ENCODE peak calls at places on chromosomes 6 and 20, in five cellular contexts. One of them, this sample, is unnamed.

GRCh38 chr6:150202404-150202803 is 59.6 kb downstream of the PPP1R14C start:
- DNase-seq in right lobe of liver: no peak
- DNase-seq in heart left ventricle: peak; percentile 42
- DNase-seq in sigmoid colon: no peak
- DNase-seq in retinal pigment epithelial cell: no peak
- DNase-seq in this sample: no peak

GRCh38 chr6:52788478-52788877 is 15.1 kb downstream of the GSTA1 start:
- DNase-seq in right lobe of liver: no peak
- DNase-seq in heart left ventricle: no peak
- DNase-seq in sigmoid colon: no peak
- DNase-seq in retinal pigment epithelial cell: no peak
- DNase-seq in this sample: no peak

GRCh38 chr6:166761801-166762200 is 134.8 kb upstream of the RPS6KA2 start:
- DNase-seq in right lobe of liver: no peak
- DNase-seq in heart left ventricle: no peak
- DNase-seq in sigmoid colon: no peak
- DNase-seq in retinal pigment epithelial cell: no peak
- DNase-seq in this sample: no peak

GRCh38 chr6:169990095-169991030 is 238.9 kb downstream of the ERMARD start:
- DNase-seq in right lobe of liver: no peak
- DNase-seq in heart left ventricle: no peak
- DNase-seq in sigmoid colon: peak; percentile 69
- DNase-seq in retinal pigment epithelial cell: no peak
- DNase-seq in this sample: peak; percentile 64

GRCh38 chr6:125197795-125198269 is 44.3 kb downstream of the TPD52L1 start:
- DNase-seq in right lobe of liver: peak; percentile 43
- DNase-seq in heart left ventricle: peak; percentile 84
- DNase-seq in sigmoid colon: peak; percentile 76
- DNase-seq in retinal pigment epithelial cell: peak; percentile 75
- DNase-seq in this sample: peak; percentile 68

GRCh38 chr6:11972270-11972669 is 39.8 kb upstream of the HIVEP1 start:
- DNase-seq in right lobe of liver: no peak
- DNase-seq in heart left ventricle: no peak
- DNase-seq in sigmoid colon: no peak
- DNase-seq in retinal pigment epithelial cell: no peak
- DNase-seq in this sample: no peak

GRCh38 chr20:38859070-38859690 is 53.7 kb downstream of the PPP1R16B start:
- DNase-seq in right lobe of liver: no peak
- DNase-seq in heart left ventricle: no peak
- DNase-seq in sigmoid colon: no peak
- DNase-seq in retinal pigment epithelial cell: no peak
- DNase-seq in this sample: no peak

GRCh38 chr6:4593891-4594445 is 182.2 kb upstream of the CDYL start:
- DNase-seq in right lobe of liver: no peak
- DNase-seq in heart left ventricle: no peak
- DNase-seq in sigmoid colon: no peak
- DNase-seq in retinal pigment epithelial cell: no peak
- DNase-seq in this sample: no peak

GRCh38 chr6:13511913-13512717 is 24.7 kb upstream of the GFOD1 start:
- DNase-seq in right lobe of liver: peak; percentile 48
- DNase-seq in heart left ventricle: peak; percentile 45
- DNase-seq in sigmoid colon: peak; percentile 25
- DNase-seq in retinal pigment epithelial cell: no peak
- DNase-seq in this sample: no peak

GRCh38 chr6:75076009-75076408 is 129.8 kb downstream of the COL12A1 start:
- DNase-seq in right lobe of liver: no peak
- DNase-seq in heart left ventricle: no peak
- DNase-seq in sigmoid colon: no peak
- DNase-seq in retinal pigment epithelial cell: no peak
- DNase-seq in this sample: no peak

GRCh38 chr20:19543114-19543513 is 214.9 kb upstream of the RIN2 start:
- DNase-seq in right lobe of liver: no peak
- DNase-seq in heart left ventricle: no peak
- DNase-seq in sigmoid colon: no peak
- DNase-seq in retinal pigment epithelial cell: no peak
- DNase-seq in this sample: no peak

GRCh38 chr20:44188752-44189151 is 1.8 kb upstream of the JPH2 start:
- DNase-seq in right lobe of liver: no peak
- DNase-seq in heart left ventricle: peak; percentile 57
- DNase-seq in sigmoid colon: peak; percentile 80
- DNase-seq in retinal pigment epithelial cell: no peak
- DNase-seq in this sample: no peak
- TF ChIP-seq CTCF in right lobe of liver: no peak
- TF ChIP-seq CTCF in heart left ventricle: no peak
- TF ChIP-seq CTCF in sigmoid colon: no peak
- TF ChIP-seq CTCF in retinal pigment epithelial cell: no peak
- TF ChIP-seq CTCF in this sample: no peak

GRCh38 chr20:43529457-43530153 is 22.1 kb downstream of the L3MBTL1 start:
- DNase-seq in right lobe of liver: no peak
- DNase-seq in heart left ventricle: no peak
- DNase-seq in sigmoid colon: no peak
- DNase-seq in retinal pigment epithelial cell: no peak
- DNase-seq in this sample: peak; percentile 44
- H3K4me3 ChIP-seq in right lobe of liver: no peak overlapping the region
- H3K4me3 ChIP-seq in heart left ventricle: no peak overlapping the region
- H3K4me3 ChIP-seq in sigmoid colon: no peak overlapping the region
- H3K4me3 ChIP-seq in retinal pigment epithelial cell: no peak overlapping the region
- H3K4me3 ChIP-seq in this sample: no peak overlapping the region

GRCh38 chr6:154156135-154156948 is 117.3 kb downstream of the OPRM1 start:
- DNase-seq in right lobe of liver: peak; percentile 44
- DNase-seq in heart left ventricle: no peak
- DNase-seq in sigmoid colon: no peak
- DNase-seq in retinal pigment epithelial cell: peak; percentile 20
- DNase-seq in this sample: peak; percentile 70
- TF ChIP-seq CTCF in right lobe of liver: peak; percentile 51
- TF ChIP-seq CTCF in heart left ventricle: peak; percentile 32
- TF ChIP-seq CTCF in sigmoid colon: peak; percentile 14
- TF ChIP-seq CTCF in retinal pigment epithelial cell: peak; percentile 98
- TF ChIP-seq CTCF in this sample: peak; percentile 65

GRCh38 chr20:44170796-44171410 is 16.1 kb downstream of the JPH2 start:
- DNase-seq in right lobe of liver: no peak
- DNase-seq in heart left ventricle: no peak
- DNase-seq in sigmoid colon: peak; percentile 8
- DNase-seq in retinal pigment epithelial cell: no peak
- DNase-seq in this sample: no peak

GRCh38 chr20:44167736-44168135 is 19.3 kb downstream of the JPH2 start:
- DNase-seq in right lobe of liver: no peak
- DNase-seq in heart left ventricle: peak; percentile 64
- DNase-seq in sigmoid colon: no peak
- DNase-seq in retinal pigment epithelial cell: no peak
- DNase-seq in this sample: no peak

GRCh38 chr20:44171775-44172571 is 15.0 kb downstream of the JPH2 start:
- DNase-seq in right lobe of liver: no peak
- DNase-seq in heart left ventricle: no peak
- DNase-seq in sigmoid colon: peak; percentile 27
- DNase-seq in retinal pigment epithelial cell: no peak
- DNase-seq in this sample: no peak

GRCh38 chr20:44166008-44166407 is 21.0 kb downstream of the JPH2 start:
- DNase-seq in right lobe of liver: no peak
- DNase-seq in heart left ventricle: no peak
- DNase-seq in sigmoid colon: no peak
- DNase-seq in retinal pigment epithelial cell: no peak
- DNase-seq in this sample: no peak

DNA sequence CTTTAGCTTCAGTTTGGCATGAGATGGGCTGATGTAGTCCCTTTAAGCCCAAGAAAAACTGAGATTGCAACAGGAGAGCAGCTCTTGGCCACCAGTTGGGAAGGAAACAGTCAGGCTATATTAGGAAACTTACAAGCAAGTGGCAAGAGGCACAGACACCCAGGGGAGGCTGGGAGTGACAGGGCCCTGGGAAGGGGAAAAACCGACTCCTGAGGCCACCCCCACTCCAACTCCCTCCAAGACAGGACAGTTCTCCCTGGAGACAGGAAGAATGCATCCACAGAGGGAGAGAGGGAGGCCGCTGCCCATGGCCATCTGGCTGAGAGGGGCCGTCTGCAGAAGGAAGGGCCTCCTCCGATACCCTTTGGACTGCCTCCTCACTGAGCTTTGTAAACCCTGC is 20.5 kb downstream of the JPH2 start:
- DNase-seq in right lobe of liver: no peak
- DNase-seq in heart left ventricle: peak; percentile 76
- DNase-seq in sigmoid colon: no peak
- DNase-seq in retinal pigment epithelial cell: no peak
- DNase-seq in this sample: no peak
- H3K4me3 ChIP-seq in right lobe of liver: no peak overlapping the region
- H3K4me3 ChIP-seq in heart left ventricle: no peak overlapping the region
- H3K4me3 ChIP-seq in sigmoid colon: no peak overlapping the region
- H3K4me3 ChIP-seq in retinal pigment epithelial cell: no peak overlapping the region
- H3K4me3 ChIP-seq in this sample: no peak overlapping the region

GRCh38 chr6:39003488-39003887 is 45.1 kb upstream of the GLP1R start:
- DNase-seq in right lobe of liver: no peak
- DNase-seq in heart left ventricle: no peak
- DNase-seq in sigmoid colon: no peak
- DNase-seq in retinal pigment epithelial cell: no peak
- DNase-seq in this sample: no peak

GRCh38 chr6:39007575-39007974 is 41.0 kb upstream of the GLP1R start:
- DNase-seq in right lobe of liver: no peak
- DNase-seq in heart left ventricle: no peak
- DNase-seq in sigmoid colon: no peak
- DNase-seq in retinal pigment epithelial cell: no peak
- DNase-seq in this sample: no peak

GRCh38 chr6:39004801-39005200 is 43.8 kb upstream of the GLP1R start:
- DNase-seq in right lobe of liver: no peak
- DNase-seq in heart left ventricle: no peak
- DNase-seq in sigmoid colon: no peak
- DNase-seq in retinal pigment epithelial cell: no peak
- DNase-seq in this sample: no peak

GRCh38 chr6:39005774-39006173 is 42.8 kb upstream of the GLP1R start:
- DNase-seq in right lobe of liver: no peak
- DNase-seq in heart left ventricle: no peak
- DNase-seq in sigmoid colon: no peak
- DNase-seq in retinal pigment epithelial cell: no peak
- DNase-seq in this sample: no peak

DNA sequence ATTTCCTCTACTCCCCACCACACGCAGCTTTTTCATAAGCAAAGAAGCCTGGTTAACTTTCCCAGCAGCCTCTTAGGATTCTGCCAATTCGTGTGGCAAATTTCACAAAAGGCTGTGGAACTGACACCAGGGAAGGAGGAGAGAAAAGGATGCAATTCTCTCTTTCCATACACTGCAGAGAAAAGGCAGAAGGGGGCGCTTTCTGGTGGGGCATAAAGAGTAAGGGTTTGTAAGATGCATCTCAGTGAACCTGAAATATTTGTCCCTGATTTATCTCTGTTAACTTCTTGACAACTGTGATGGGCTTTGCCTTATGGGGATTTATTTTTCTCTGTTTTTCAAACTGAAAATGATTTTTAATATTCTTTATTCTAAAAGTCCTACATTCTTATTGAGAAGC is 45.5 kb upstream of the GLP1R start:
- DNase-seq in right lobe of liver: no peak
- DNase-seq in heart left ventricle: no peak
- DNase-seq in sigmoid colon: no peak
- DNase-seq in retinal pigment epithelial cell: no peak
- DNase-seq in this sample: no peak
- TF ChIP-seq CTCF in right lobe of liver: no peak
- TF ChIP-seq CTCF in heart left ventricle: no peak
- TF ChIP-seq CTCF in sigmoid colon: no peak
- TF ChIP-seq CTCF in retinal pigment epithelial cell: no peak
- TF ChIP-seq CTCF in this sample: no peak

DNA sequence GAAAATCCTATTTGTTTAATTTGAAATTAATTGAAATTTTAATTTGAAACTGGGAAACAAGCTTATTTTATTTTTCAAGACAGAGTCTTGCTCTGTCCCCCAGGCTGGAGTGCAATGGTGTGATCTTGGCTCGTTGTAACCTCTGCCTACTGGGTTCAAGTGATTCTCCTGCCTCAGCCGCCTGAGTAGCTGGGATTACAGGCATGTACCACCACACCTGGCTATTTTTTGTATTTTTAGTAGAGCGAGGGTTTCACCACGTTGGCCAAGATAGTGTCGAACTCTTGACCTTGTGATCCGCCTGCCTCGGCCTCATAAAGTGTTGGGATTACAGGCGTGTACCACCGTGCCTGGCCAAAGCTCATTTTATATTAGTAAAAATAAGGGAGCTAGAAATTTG is 4.2 kb downstream of the SRSF3 start:
- DNase-seq in right lobe of liver: no peak
- DNase-seq in heart left ventricle: no peak
- DNase-seq in sigmoid colon: peak; percentile 18
- DNase-seq in retinal pigment epithelial cell: no peak
- DNase-seq in this sample: peak; percentile 18
- H3K4me3 ChIP-seq in right lobe of liver: peak overlapping the region; percentile 2
- H3K4me3 ChIP-seq in heart left ventricle: peak overlapping the region; percentile 79
- H3K4me3 ChIP-seq in sigmoid colon: peak overlapping the region; percentile 24
- H3K4me3 ChIP-seq in retinal pigment epithelial cell: peak overlapping the region; percentile 91
- H3K4me3 ChIP-seq in this sample: peak overlapping the region; percentile 99

GRCh38 chr6:48736486-48737206 is 625.6 kb upstream of the PTCHD4 start:
- DNase-seq in right lobe of liver: no peak
- DNase-seq in heart left ventricle: no peak
- DNase-seq in sigmoid colon: no peak
- DNase-seq in retinal pigment epithelial cell: no peak
- DNase-seq in this sample: no peak
- TF ChIP-seq CTCF in right lobe of liver: no peak
- TF ChIP-seq CTCF in heart left ventricle: no peak
- TF ChIP-seq CTCF in sigmoid colon: no peak
- TF ChIP-seq CTCF in retinal pigment epithelial cell: no peak
- TF ChIP-seq CTCF in this sample: no peak

DNA sequence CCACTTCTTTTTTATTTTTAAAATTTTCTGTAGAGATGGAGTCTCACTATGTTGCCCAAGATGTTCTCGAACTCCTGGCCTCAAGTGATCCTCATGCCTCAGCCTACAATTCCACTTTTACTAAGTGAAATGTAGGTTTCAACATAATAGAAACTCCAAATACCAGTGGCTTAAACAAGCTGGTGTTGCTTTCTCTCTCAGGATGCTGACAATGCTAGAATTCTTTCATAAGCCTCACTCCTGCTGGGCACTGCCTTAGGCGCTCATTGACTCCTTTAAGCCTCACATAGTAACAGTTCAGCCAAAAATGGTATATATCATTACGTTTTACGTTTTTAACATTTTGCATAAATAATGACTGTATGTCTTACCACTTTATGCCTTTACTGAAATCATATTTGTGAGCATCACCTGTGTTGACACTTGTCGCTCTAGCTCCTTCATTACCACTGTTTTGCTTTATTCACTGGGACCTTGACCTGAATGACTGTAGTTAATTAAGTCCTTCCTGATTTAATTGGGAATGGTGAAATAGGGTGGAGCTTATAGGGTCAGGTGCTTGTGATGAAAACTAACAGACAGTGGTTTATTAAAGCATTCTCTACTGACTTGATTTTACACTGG is 3.9 kb upstream of the CST9 start:
- DNase-seq in right lobe of liver: no peak
- DNase-seq in heart left ventricle: no peak
- DNase-seq in sigmoid colon: no peak
- DNase-seq in retinal pigment epithelial cell: no peak
- DNase-seq in this sample: no peak
- H3K4me3 ChIP-seq in right lobe of liver: no peak overlapping the region
- H3K4me3 ChIP-seq in heart left ventricle: no peak overlapping the region
- H3K4me3 ChIP-seq in sigmoid colon: no peak overlapping the region
- H3K4me3 ChIP-seq in retinal pigment epithelial cell: no peak overlapping the region
- H3K4me3 ChIP-seq in this sample: no peak overlapping the region

This sample was measured in upper lobe of right lung.